ENCODE peak calls at places on chromosomes 1 and 21, in four cellular contexts. F is hypothalamus; Z is non-pigmented ciliary epithelial cell; G is stimulated activated CD4-positive, alpha-beta T cell treated with anti-CD3 and anti-CD28 coated beads, Interleukin-12 subunit alpha, Interleukin-12 subunit beta, amount 100 ng/mL, for 24 hours. T is an unnamed sample.

GRCh38 chr1:204726478-204726877 is 40.9 kb upstream of the LRRN2 start:
- DNase-seq in F (no peak), Z (no peak), G (no peak), T (no peak)

GRCh38 chr1:3671371-3672180 is 19.3 kb downstream of the TP73 start:
- DNase-seq in F (no peak), G (no peak), Z (no peak), T (no peak)

GRCh38 chr1:226349801-226350503 is 41.0 kb upstream of the LIN9 start:
- DNase-seq in Z (no peak), F (no peak), G (no peak), T (no peak)

GRCh38 chr1:3727042-3727824 is 25.0 kb upstream of the CCDC27 start:
- DNase-seq in Z (no peak), F (no peak), G (no peak), T (no peak)

GRCh38 chr1:228459091-228459993 is 27.8 kb upstream of the RNF187 start:
- DNase-seq in Z (no peak), G (peak), F (peak), T (peak)

GRCh38 chr1:147542549-147542857 is 1.2 kb downstream of the BCL9 start:
- DNase-seq in F (no peak), Z (no peak), G (no peak), T (no peak)

GRCh38 chr21:32605469-32605868 is 6.7 kb downstream of the CFAP298 start:
- DNase-seq in Z (no peak), F (no peak), G (no peak), T (no peak)

GRCh38 chr1:231919900-231920299 is 293.3 kb downstream of the DISC1 start:
- DNase-seq in F (no peak), Z (no peak), G (no peak), T (no peak)

GRCh38 chr21:42763578-42764442 is 110.4 kb downstream of the PDE9A start:
- DNase-seq in Z (no peak), G (no peak), F (no peak), T (no peak)

GRCh38 chr1:227895828-227896685 is 51.7 kb downstream of the WNT9A start:
- DNase-seq in G (no peak), F (no peak), Z (no peak), T (no peak)

GRCh38 chr1:95126846-95127245 is 9.7 kb downstream of the TLCD4 start:
- DNase-seq in F (no peak), Z (no peak), G (no peak), T (no peak)

GRCh38 chr1:235689356-235689755 is 39.8 kb upstream of the GNG4 start:
- DNase-seq in Z (no peak), F (no peak), G (no peak), T (no peak)

GRCh38 chr1:115507256-115507589 is 134.5 kb upstream of the VANGL1 start:
- DNase-seq in G (no peak), Z (no peak), F (no peak), T (no peak)

GRCh38 chr1:171740987-171741871 is 636 bp downstream of the VAMP4 start:
- DNase-seq in Z (no peak), G (no peak), F (peak), T (peak)

GRCh38 chr1:12546771-12547585 is 71.0 kb downstream of the DHRS3 start:
- DNase-seq in Z (no peak), F (no peak), G (no peak), T (no peak)

GRCh38 chr1:18322353-18323032 is 158.2 kb upstream of the KLHDC7A start:
- DNase-seq in F (no peak), Z (no peak), G (no peak), T (no peak)

GRCh38 chr1:51515982-51516638 is 3.0 kb downstream of the EPS15 start:
- DNase-seq in Z (no peak), G (no peak), F (no peak), T (no peak)

GRCh38 chr1:43203859-43204258 is 31.7 kb downstream of the CFAP57 start:
- DNase-seq in G (no peak), Z (no peak), F (no peak), T (no peak)

T was measured in activated CD4-positive, alpha-beta T cell treated with anti-CD3 and anti-CD28 coated beads, Interleukin-2, amount 50 U/mL, for 24 hours.